ENCODE peak calls at places on chromosomes 4 and X, in five cellular contexts. J, P, Q, E and D are unnamed samples.
A peak's percentile ranks its signal among the peaks of the same experiment; 100 is the strongest.

GRCh38 chrX:12447448-12448154 is 309.3 kb downstream of the FRMPD4 start:
- DNase-seq in J (no peak), P (peak; percentile 43), Q (no peak), E (no peak), D (no peak)

GRCh38 chr4:1578968-1579833 is 104.9 kb downstream of the FAM53A start:
- DNase-seq in J (peak; percentile 47), P (peak; percentile 82), Q (no peak), E (peak; percentile 95), D (peak; percentile 69)

GRCh38 chrX:65744965-65745364 is 77.5 kb downstream of the MSN start:
- DNase-seq in J (no peak), P (no peak), Q (no peak), E (no peak), D (no peak)

GRCh38 chr4:79078339-79078738 is 139.1 kb upstream of the PAQR3 start:
- DNase-seq in J (no peak), P (no peak), Q (no peak), E (no peak), D (no peak)

GRCh38 chr4:172851534-172851933 is 317.1 kb upstream of the GALNT7 start:
- DNase-seq in J (no peak), P (no peak), Q (no peak), E (no peak), D (no peak)

GRCh38 chrX:109890910-109891502 is 111.9 kb upstream of the TMEM164 start:
- DNase-seq in J (peak; percentile 71), P (peak; percentile 70), Q (no peak), E (no peak), D (peak; percentile 67)

GRCh38 chr4:110787109-110787508 is 164.2 kb upstream of the PITX2 start:
- DNase-seq in J (no peak), P (no peak), Q (no peak), E (no peak), D (no peak)

GRCh38 chr4:106454581-106454980 is 86.0 kb upstream of the GIMD1 start:
- DNase-seq in J (no peak), P (no peak), Q (no peak), E (no peak), D (no peak)

GRCh38 chr4:119729815-119730643 is 101.4 kb upstream of the PDE5A start:
- DNase-seq in J (no peak), P (peak; percentile 77), Q (no peak), E (no peak), D (no peak)

GRCh38 chr4:113881256-113881655 is 98.2 kb downstream of the ARSJ start:
- DNase-seq in J (no peak), P (no peak), Q (no peak), E (no peak), D (no peak)

GRCh38 chrX:69126642-69127041 is 38.6 kb downstream of the PJA1 start:
- DNase-seq in J (no peak), P (no peak), Q (no peak), E (no peak), D (no peak)

GRCh38 chr4:187491959-187492358 is 503.6 kb upstream of the ZFP42 start:
- DNase-seq in J (no peak), P (no peak), Q (no peak), E (no peak), D (no peak)

GRCh38 chrX:154351183-154352011 is 23.0 kb downstream of the FLNA start:
- DNase-seq in J (no peak), P (no peak), Q (no peak), E (peak; percentile 73), D (no peak)

GRCh38 chr4:90845777-90846176 is 718.6 kb downstream of the CCSER1 start:
- DNase-seq in J (no peak), P (no peak), Q (no peak), E (no peak), D (no peak)

GRCh38 chr4:2352171-2352570 is 66.3 kb downstream of the ZFYVE28 start:
- DNase-seq in J (no peak), P (peak; percentile 3), Q (no peak), E (no peak), D (no peak)

GRCh38 chrX:100207331-100208024 is 202.6 kb downstream of the PCDH19 start:
- DNase-seq in J (no peak), P (peak; percentile 6), Q (no peak), E (no peak), D (no peak)

GRCh38 chrX:80004458-80004857 is 10.1 kb upstream of the TBX22 start:
- DNase-seq in J (no peak), P (no peak), Q (no peak), E (no peak), D (no peak)

GRCh38 chr4:155964016-155964891 is 10.6 kb upstream of the CTSO start:
- DNase-seq in J (no peak), P (no peak), Q (no peak), E (no peak), D (no peak)

GRCh38 chrX:125108926-125109325 is 210.7 kb upstream of the TEX13C start:
- DNase-seq in J (no peak), P (no peak), Q (peak; percentile 6), E (no peak), D (no peak)

GRCh38 chr4:114318309-114318708 is 280.3 kb upstream of the UGT8 start:
- DNase-seq in J (no peak), P (no peak), Q (no peak), E (no peak), D (no peak)

GRCh38 chrX:97123001-97123400 is 239.3 kb downstream of the RPA4 start:
- DNase-seq in J (no peak), P (no peak), Q (no peak), E (no peak), D (no peak)

DNA sequence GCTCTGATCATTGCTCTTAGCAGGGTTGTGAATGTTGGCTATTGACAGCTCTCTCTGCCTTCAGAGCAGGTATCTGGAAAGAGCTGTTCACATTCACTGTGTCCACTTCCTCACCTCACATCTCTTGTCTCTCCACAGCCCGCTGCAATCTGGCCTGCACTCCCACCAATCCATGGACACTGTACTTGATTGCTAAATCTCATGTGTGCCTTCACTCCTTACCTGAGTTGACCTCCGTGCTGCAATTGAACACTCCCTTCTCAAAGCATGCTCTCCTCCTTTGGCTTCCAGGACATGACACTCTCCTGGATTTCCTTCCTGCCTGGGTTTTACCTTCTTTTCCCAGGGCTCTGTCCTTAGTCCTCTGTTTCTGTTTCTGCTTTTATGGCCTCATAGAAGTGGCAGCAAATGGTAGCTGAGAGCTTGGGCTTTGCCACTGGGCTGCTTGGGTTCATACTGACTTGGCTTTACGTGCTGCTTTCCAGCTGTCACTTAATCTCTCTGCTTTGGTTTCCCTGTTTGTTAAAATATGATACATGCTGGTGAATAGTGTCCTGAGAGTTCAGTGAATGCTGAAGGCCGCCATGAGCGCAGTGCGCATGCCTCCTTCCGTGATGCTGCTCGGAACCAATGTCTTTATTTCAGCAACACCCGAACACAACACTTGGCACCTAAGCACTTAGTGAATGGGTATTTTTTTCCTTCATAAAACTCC is 29.5 kb downstream of the DCUN1D4 start:
- DNase-seq in J (no peak), P (no peak), Q (no peak), E (no peak), D (no peak)
- TF ChIP-seq CTCF in J (no peak), P (no peak), Q (no peak), E (no peak), D (no peak)

GRCh38 chrX:129462707-129463106 is 60.6 kb downstream of the SMARCA1 start:
- DNase-seq in J (no peak), P (no peak), Q (no peak), E (no peak), D (no peak)
- TF ChIP-seq CTCF in J (peak; percentile 60), P (peak; percentile 33), Q (no peak), E (no peak), D (peak; percentile 32)

GRCh38 chr4:82592639-82593038 is 30.9 kb upstream of the TMEM150C start:
- DNase-seq in J (no peak), P (no peak), Q (no peak), E (no peak), D (no peak)

GRCh38 chr4:82591592-82591991 is 29.8 kb upstream of the TMEM150C start:
- DNase-seq in J (no peak), P (no peak), Q (no peak), E (no peak), D (no peak)

GRCh38 chr4:82593416-82593815 is 31.6 kb upstream of the TMEM150C start:
- DNase-seq in J (no peak), P (no peak), Q (no peak), E (no peak), D (no peak)

GRCh38 chr4:82589756-82590155 is 28.0 kb upstream of the TMEM150C start:
- DNase-seq in J (no peak), P (no peak), Q (no peak), E (no peak), D (no peak)

DNA sequence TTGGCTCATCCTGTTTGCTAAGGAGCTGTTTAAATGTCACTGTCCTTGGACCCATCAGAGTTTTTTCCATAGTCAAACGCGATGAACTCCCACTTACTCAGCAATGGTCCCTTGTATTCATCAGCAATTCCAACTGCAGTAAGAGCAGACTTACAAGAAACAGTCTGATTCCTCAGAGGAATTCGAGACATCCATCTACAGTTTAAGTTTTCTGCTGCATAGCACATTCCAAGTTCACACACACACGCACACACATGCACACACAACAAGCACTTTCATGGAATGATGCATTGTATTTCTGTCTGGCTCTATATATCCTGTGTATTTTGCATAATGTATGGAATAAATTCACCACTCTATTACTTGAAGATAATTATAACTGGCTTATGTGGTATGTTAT is 32.7 kb upstream of the TMEM150C start:
- DNase-seq in J (no peak), P (no peak), Q (peak; percentile 39), E (no peak), D (no peak)
- TF ChIP-seq CTCF in J (no peak), P (no peak), Q (no peak), E (no peak), D (no peak)

GRCh38 chr4:135418353-135418752 is 1216.8 kb upstream of the PABPC4L start:
- DNase-seq in J (no peak), P (no peak), Q (no peak), E (no peak), D (no peak)
- TF ChIP-seq CTCF in J (peak; percentile 52), P (no peak), Q (peak; percentile 57), E (no peak), D (peak; percentile 37)

GRCh38 chrX:51456814-51457213 is 39.6 kb downstream of the NUDT11 start:
- DNase-seq in J (no peak), P (peak; percentile 28), Q (no peak), E (no peak), D (no peak)
- TF ChIP-seq CTCF in J (peak; percentile 46), P (peak; percentile 45), Q (no peak), E (no peak), D (no peak)